ENCODE peak calls at places on chromosomes 6 and 20, in eight cellular contexts. One of them, this sample, is unnamed.

GRCh38 chr20:63951398-63952209 is 4.6 kb downstream of the UCKL1 start:
- DNase-seq in A549: no peak
- DNase-seq in adrenal gland: peak; percentile 49
- DNase-seq in PC-9: no peak
- DNase-seq in aorta: no peak
- DNase-seq in Panc1: no peak
- DNase-seq in K562: no peak
- DNase-seq in Peyer's patch: peak; percentile 84
- DNase-seq in this sample: no peak

GRCh38 chr6:84581494-84582259 is 182.7 kb downstream of the TBX18 start:
- DNase-seq in A549: no peak
- DNase-seq in adrenal gland: no peak
- DNase-seq in PC-9: no peak
- DNase-seq in aorta: no peak
- DNase-seq in Panc1: no peak
- DNase-seq in K562: no peak
- DNase-seq in Peyer's patch: no peak
- DNase-seq in this sample: no peak

GRCh38 chr20:40687384-40688128 is 1.5 kb downstream of the MAFB start:
- DNase-seq in A549: no peak
- DNase-seq in adrenal gland: peak; percentile 60
- DNase-seq in PC-9: no peak
- DNase-seq in aorta: peak; percentile 75
- DNase-seq in Panc1: no peak
- DNase-seq in K562: no peak
- DNase-seq in Peyer's patch: peak; percentile 82
- DNase-seq in this sample: peak; percentile 67

GRCh38 chr20:50221501-50222323 is 31.1 kb downstream of the CEBPB start:
- DNase-seq in A549: no peak
- DNase-seq in adrenal gland: peak; percentile 64
- DNase-seq in PC-9: peak; percentile 93
- DNase-seq in aorta: peak; percentile 64
- DNase-seq in Panc1: no peak
- DNase-seq in K562: no peak
- DNase-seq in Peyer's patch: peak; percentile 43
- DNase-seq in this sample: no peak

GRCh38 chr6:39114395-39114706 is 635 bp downstream of the SAYSD1 start:
- DNase-seq in A549: peak; percentile 5
- DNase-seq in adrenal gland: no peak
- DNase-seq in PC-9: no peak
- DNase-seq in aorta: no peak
- DNase-seq in Panc1: peak; percentile 39
- DNase-seq in K562: no peak
- DNase-seq in Peyer's patch: no peak
- DNase-seq in this sample: no peak

GRCh38 chr6:39835856-39836442 is 43.8 kb downstream of the DAAM2 start:
- DNase-seq in A549: no peak
- DNase-seq in adrenal gland: no peak
- DNase-seq in PC-9: no peak
- DNase-seq in aorta: no peak
- DNase-seq in Panc1: no peak
- DNase-seq in K562: no peak
- DNase-seq in Peyer's patch: no peak
- DNase-seq in this sample: no peak

GRCh38 chr20:50558483-50558925 is 48.3 kb downstream of the PTPN1 start:
- DNase-seq in A549: peak; percentile 76
- DNase-seq in adrenal gland: no peak
- DNase-seq in PC-9: peak; percentile 64
- DNase-seq in aorta: no peak
- DNase-seq in Panc1: no peak
- DNase-seq in K562: peak; percentile 63
- DNase-seq in Peyer's patch: no peak
- DNase-seq in this sample: peak; percentile 75

GRCh38 chr6:89941031-89941775 is 46.9 kb downstream of the GJA10 start:
- DNase-seq in A549: no peak
- DNase-seq in adrenal gland: no peak
- DNase-seq in PC-9: no peak
- DNase-seq in aorta: no peak
- DNase-seq in Panc1: no peak
- DNase-seq in K562: no peak
- DNase-seq in Peyer's patch: no peak
- DNase-seq in this sample: no peak

GRCh38 chr6:108944707-108945685 is 96.8 kb downstream of the ARMC2 start:
- DNase-seq in A549: no peak
- DNase-seq in adrenal gland: no peak
- DNase-seq in PC-9: no peak
- DNase-seq in aorta: peak; percentile 75
- DNase-seq in Panc1: no peak
- DNase-seq in K562: no peak
- DNase-seq in Peyer's patch: no peak
- DNase-seq in this sample: peak; percentile 96

DNA sequence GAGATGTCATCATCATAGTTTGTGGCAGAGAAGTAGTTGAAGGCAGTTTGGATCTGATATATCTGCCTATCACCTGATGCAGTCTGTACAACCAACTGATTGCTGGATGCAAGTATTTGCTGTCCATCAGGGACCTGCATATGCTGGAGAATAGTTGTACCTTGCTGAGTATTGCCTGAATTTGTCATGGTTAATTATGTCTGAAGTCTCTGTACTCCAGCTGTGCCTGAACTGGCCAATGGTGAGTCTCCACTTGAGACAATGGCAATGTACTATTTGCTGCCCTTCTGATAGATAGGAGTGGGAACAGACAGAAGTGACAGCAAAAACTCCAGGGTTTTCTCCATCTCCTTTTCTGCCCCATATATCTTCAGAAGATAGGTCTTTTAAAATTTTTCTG is 531.5 kb downstream of the EPHA7 start:
- DNase-seq in A549: no peak
- DNase-seq in adrenal gland: no peak
- DNase-seq in PC-9: no peak
- DNase-seq in aorta: no peak
- DNase-seq in Panc1: no peak
- DNase-seq in K562: no peak
- DNase-seq in Peyer's patch: no peak
- DNase-seq in this sample: no peak
- H3K27ac ChIP-seq in A549: no peak overlapping the region
- H3K27ac ChIP-seq in adrenal gland: no peak overlapping the region
- H3K27ac ChIP-seq in PC-9: no peak overlapping the region
- H3K27ac ChIP-seq in aorta: no peak overlapping the region
- H3K27ac ChIP-seq in Panc1: no peak overlapping the region
- H3K27ac ChIP-seq in K562: no peak overlapping the region
- H3K27ac ChIP-seq in Peyer's patch: no peak overlapping the region
- H3K27ac ChIP-seq in this sample: no peak overlapping the region

DNA sequence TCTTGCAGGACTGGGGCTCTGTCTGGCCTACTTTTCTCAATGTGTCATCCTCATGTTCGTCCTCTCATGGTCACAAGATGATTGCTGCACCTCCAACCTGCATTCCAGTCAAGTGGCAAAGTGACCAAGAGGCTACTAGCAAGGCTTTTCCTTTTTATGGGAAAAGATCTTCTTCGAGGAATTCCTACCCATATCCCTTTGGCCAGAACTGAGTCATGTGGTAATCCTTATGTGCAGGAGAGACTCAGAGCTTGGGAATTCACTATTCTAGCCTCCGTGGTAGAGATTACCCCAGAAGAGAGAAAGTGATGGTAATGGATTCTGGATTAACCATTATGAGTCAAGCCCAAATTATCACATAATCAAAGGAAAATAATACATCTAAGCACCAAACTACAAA is 162.7 kb downstream of the KCNQ5 start:
- DNase-seq in A549: no peak
- DNase-seq in adrenal gland: no peak
- DNase-seq in PC-9: no peak
- DNase-seq in aorta: no peak
- DNase-seq in Panc1: no peak
- DNase-seq in K562: no peak
- DNase-seq in Peyer's patch: no peak
- DNase-seq in this sample: peak; percentile 51
- H3K27ac ChIP-seq in A549: no peak overlapping the region
- H3K27ac ChIP-seq in adrenal gland: no peak overlapping the region
- H3K27ac ChIP-seq in PC-9: no peak overlapping the region
- H3K27ac ChIP-seq in aorta: no peak overlapping the region
- H3K27ac ChIP-seq in Panc1: no peak overlapping the region
- H3K27ac ChIP-seq in K562: no peak overlapping the region
- H3K27ac ChIP-seq in Peyer's patch: no peak overlapping the region
- H3K27ac ChIP-seq in this sample: peak overlapping the region; percentile 32

DNA sequence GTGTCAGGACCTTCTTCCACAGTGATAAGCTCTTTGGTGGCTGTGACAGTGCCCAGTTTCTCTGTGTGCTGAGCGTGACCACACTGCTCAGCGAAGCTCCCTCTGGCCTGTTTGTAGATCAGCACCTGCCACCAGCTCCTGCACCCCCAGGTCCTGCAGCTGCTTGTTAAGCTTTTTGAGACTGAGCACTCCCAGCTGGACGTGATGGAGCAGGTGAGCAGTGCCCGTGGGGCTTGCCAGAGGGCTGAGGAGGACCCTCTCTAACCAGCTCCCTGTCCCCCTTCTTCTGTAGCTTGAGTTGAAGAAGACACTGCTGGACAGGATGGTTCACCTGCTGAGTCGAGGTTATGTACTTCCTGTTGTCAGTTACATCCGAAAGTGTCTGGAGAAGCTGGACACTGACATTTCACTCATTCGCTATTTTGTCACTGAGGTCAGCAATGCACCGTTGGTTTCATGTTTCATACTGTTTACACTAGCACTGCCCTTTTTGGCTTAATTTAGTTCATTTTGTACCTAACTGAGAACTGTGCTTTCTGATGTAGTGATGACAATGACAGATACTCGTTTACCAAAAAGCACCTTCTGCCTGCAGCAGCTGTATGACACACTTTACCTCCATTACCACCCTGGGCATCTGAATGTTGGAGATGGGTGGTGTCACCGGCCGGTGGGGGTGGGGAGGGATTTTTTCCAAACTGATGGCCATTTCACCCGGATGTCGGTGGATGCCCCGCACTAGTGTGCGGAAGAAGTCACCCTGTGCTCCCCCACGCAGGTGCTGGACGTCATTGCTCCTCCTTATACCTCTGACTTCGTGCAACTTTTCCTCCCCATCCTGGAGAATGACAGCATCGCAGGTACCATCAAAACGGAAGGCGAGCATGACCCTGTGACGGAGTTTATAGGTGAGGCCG is 12.5 kb downstream of the NELFCD start:
- DNase-seq in A549: no peak
- DNase-seq in adrenal gland: peak; percentile 16
- DNase-seq in PC-9: no peak
- DNase-seq in aorta: no peak
- DNase-seq in Panc1: no peak
- DNase-seq in K562: no peak
- DNase-seq in Peyer's patch: no peak
- DNase-seq in this sample: no peak
- H3K27ac ChIP-seq in A549: no peak overlapping the region
- H3K27ac ChIP-seq in adrenal gland: no peak overlapping the region
- H3K27ac ChIP-seq in PC-9: no peak overlapping the region
- H3K27ac ChIP-seq in aorta: no peak overlapping the region
- H3K27ac ChIP-seq in Panc1: no peak overlapping the region
- H3K27ac ChIP-seq in K562: no peak overlapping the region
- H3K27ac ChIP-seq in Peyer's patch: peak overlapping the region; percentile 32
- H3K27ac ChIP-seq in this sample: no peak overlapping the region

GRCh38 chr6:112690497-112691202 is 343.5 kb downstream of the RFPL4B start:
- DNase-seq in A549: no peak
- DNase-seq in adrenal gland: no peak
- DNase-seq in PC-9: no peak
- DNase-seq in aorta: no peak
- DNase-seq in Panc1: peak; percentile 94
- DNase-seq in K562: no peak
- DNase-seq in Peyer's patch: no peak
- DNase-seq in this sample: peak; percentile 60
- H3K27ac ChIP-seq in A549: peak overlapping the region; percentile 65
- H3K27ac ChIP-seq in adrenal gland: no peak overlapping the region
- H3K27ac ChIP-seq in PC-9: peak overlapping the region; percentile 16
- H3K27ac ChIP-seq in aorta: no peak overlapping the region
- H3K27ac ChIP-seq in Panc1: peak overlapping the region; percentile 93
- H3K27ac ChIP-seq in K562: peak overlapping the region; percentile 39
- H3K27ac ChIP-seq in Peyer's patch: no peak overlapping the region
- H3K27ac ChIP-seq in this sample: no peak overlapping the region

This sample was measured in cardiac muscle cell.